ENCODE peak calls at places on chromosomes 6 and 20, in four cellular contexts. One of them, this sample, is unnamed. For H3K9me3, the result is how much of the 10 kb centered on the place peaks cover.

GRCh38 chr20:50358166-50358565 is 152.0 kb upstream of the PTPN1 start:
- DNase-seq in CD4-positive, CD25-positive, alpha-beta regulatory T cell: no peak
- DNase-seq in CD8-positive, alpha-beta memory T cell: no peak
- DNase-seq in heart right ventricle: no peak
- DNase-seq in this sample: no peak

GRCh38 chr20:24147961-24148360 is 159.4 kb upstream of the GGTLC1 start:
- DNase-seq in CD4-positive, CD25-positive, alpha-beta regulatory T cell: no peak
- DNase-seq in CD8-positive, alpha-beta memory T cell: no peak
- DNase-seq in heart right ventricle: no peak
- DNase-seq in this sample: no peak

GRCh38 chr20:11178946-11179654 is 505.3 kb upstream of the JAG1 start:
- DNase-seq in CD4-positive, CD25-positive, alpha-beta regulatory T cell: no peak
- DNase-seq in CD8-positive, alpha-beta memory T cell: no peak
- DNase-seq in heart right ventricle: no peak
- DNase-seq in this sample: no peak

GRCh38 chr6:36547646-36548400 is 544 bp upstream of the STK38 start:
- DNase-seq in CD8-positive, alpha-beta memory T cell: no peak
- DNase-seq in heart right ventricle: no peak
- DNase-seq in CD4-positive, CD25-positive, alpha-beta regulatory T cell: peak
- DNase-seq in this sample: no peak

GRCh38 chr6:9248125-9248524 is 812.8 kb upstream of the SLC35B3 start:
- DNase-seq in CD8-positive, alpha-beta memory T cell: no peak
- DNase-seq in heart right ventricle: no peak
- DNase-seq in CD4-positive, CD25-positive, alpha-beta regulatory T cell: no peak
- DNase-seq in this sample: no peak

GRCh38 chr6:37285861-37286311 is 27.9 kb upstream of the TMEM217 start:
- DNase-seq in CD8-positive, alpha-beta memory T cell: no peak
- DNase-seq in heart right ventricle: no peak
- DNase-seq in CD4-positive, CD25-positive, alpha-beta regulatory T cell: no peak
- DNase-seq in this sample: no peak

GRCh38 chr6:52511163-52511562 is 65.7 kb downstream of the TRAM2 start:
- DNase-seq in CD4-positive, CD25-positive, alpha-beta regulatory T cell: no peak
- DNase-seq in heart right ventricle: no peak
- DNase-seq in CD8-positive, alpha-beta memory T cell: no peak
- DNase-seq in this sample: no peak

GRCh38 chr6:112429226-112429625 is 82.1 kb downstream of the RFPL4B start:
- DNase-seq in CD4-positive, CD25-positive, alpha-beta regulatory T cell: no peak
- DNase-seq in heart right ventricle: no peak
- DNase-seq in CD8-positive, alpha-beta memory T cell: no peak
- DNase-seq in this sample: no peak

GRCh38 chr20:50346372-50347347 is 156.0 kb downstream of the CEBPB start:
- DNase-seq in CD8-positive, alpha-beta memory T cell: no peak
- DNase-seq in heart right ventricle: peak
- DNase-seq in CD4-positive, CD25-positive, alpha-beta regulatory T cell: peak
- DNase-seq in this sample: peak

GRCh38 chr6:90121982-90122381 is 174.7 kb downstream of the BACH2 start:
- DNase-seq in heart right ventricle: no peak
- DNase-seq in CD8-positive, alpha-beta memory T cell: no peak
- DNase-seq in CD4-positive, CD25-positive, alpha-beta regulatory T cell: no peak
- DNase-seq in this sample: no peak

GRCh38 chr20:35954907-35955251 is 577 bp upstream of the SCAND1 start:
- DNase-seq in CD8-positive, alpha-beta memory T cell: peak
- DNase-seq in heart right ventricle: no peak
- DNase-seq in CD4-positive, CD25-positive, alpha-beta regulatory T cell: peak
- DNase-seq in this sample: no peak

GRCh38 chr6:74879234-74879633 is 326.6 kb downstream of the COL12A1 start:
- DNase-seq in CD8-positive, alpha-beta memory T cell: no peak
- DNase-seq in CD4-positive, CD25-positive, alpha-beta regulatory T cell: no peak
- DNase-seq in heart right ventricle: no peak
- DNase-seq in this sample: no peak

GRCh38 chr6:37004044-37004984 is 1.1 kb upstream of the FGD2 start:
- DNase-seq in CD4-positive, CD25-positive, alpha-beta regulatory T cell: no peak
- DNase-seq in CD8-positive, alpha-beta memory T cell: no peak
- DNase-seq in heart right ventricle: no peak
- DNase-seq in this sample: no peak

GRCh38 chr6:106113256-106113954 is 27.3 kb downstream of the PRDM1 start:
- DNase-seq in CD8-positive, alpha-beta memory T cell: no peak
- DNase-seq in heart right ventricle: no peak
- DNase-seq in CD4-positive, CD25-positive, alpha-beta regulatory T cell: no peak
- DNase-seq in this sample: no peak

GRCh38 chr20:20210327-20210726 is 157.6 kb upstream of the INSM1 start:
- DNase-seq in CD4-positive, CD25-positive, alpha-beta regulatory T cell: no peak
- DNase-seq in heart right ventricle: peak
- DNase-seq in CD8-positive, alpha-beta memory T cell: no peak
- DNase-seq in this sample: no peak

GRCh38 chr6:111871207-111871606 is 2.0 kb downstream of the FYN start:
- DNase-seq in heart right ventricle: no peak
- DNase-seq in CD4-positive, CD25-positive, alpha-beta regulatory T cell: peak
- DNase-seq in CD8-positive, alpha-beta memory T cell: peak
- DNase-seq in this sample: no peak

GRCh38 chr6:52420668-52421358 is 671 bp downstream of the EFHC1 start:
- DNase-seq in CD4-positive, CD25-positive, alpha-beta regulatory T cell: no peak
- DNase-seq in heart right ventricle: no peak
- DNase-seq in CD8-positive, alpha-beta memory T cell: no peak
- DNase-seq in this sample: no peak

GRCh38 chr20:15612746-15613145 is 960.5 kb downstream of the KIF16B start:
- DNase-seq in CD4-positive, CD25-positive, alpha-beta regulatory T cell: no peak
- DNase-seq in heart right ventricle: no peak
- DNase-seq in CD8-positive, alpha-beta memory T cell: no peak
- DNase-seq in this sample: no peak

GRCh38 chr6:12001706-12002070 is 10.4 kb upstream of the HIVEP1 start:
- DNase-seq in heart right ventricle: no peak
- DNase-seq in CD4-positive, CD25-positive, alpha-beta regulatory T cell: no peak
- DNase-seq in CD8-positive, alpha-beta memory T cell: no peak
- DNase-seq in this sample: no peak

GRCh38 chr6:44430322-44430721 is 42.8 kb downstream of the CDC5L start:
- DNase-seq in CD8-positive, alpha-beta memory T cell: no peak
- DNase-seq in CD4-positive, CD25-positive, alpha-beta regulatory T cell: no peak
- DNase-seq in heart right ventricle: no peak
- DNase-seq in this sample: no peak

GRCh38 chr6:23601811-23602340 is 524.1 kb upstream of the NRSN1 start:
- DNase-seq in CD4-positive, CD25-positive, alpha-beta regulatory T cell: no peak
- DNase-seq in CD8-positive, alpha-beta memory T cell: no peak
- DNase-seq in heart right ventricle: no peak
- DNase-seq in this sample: no peak

GRCh38 chr6:165716886-165717285 is 53.8 kb upstream of the PDE10A start:
- DNase-seq in heart right ventricle: no peak
- DNase-seq in CD4-positive, CD25-positive, alpha-beta regulatory T cell: no peak
- DNase-seq in CD8-positive, alpha-beta memory T cell: no peak
- DNase-seq in this sample: no peak

GRCh38 chr6:42569102-42570028 is 5.5 kb downstream of the UBR2 start:
- DNase-seq in CD4-positive, CD25-positive, alpha-beta regulatory T cell: peak
- DNase-seq in heart right ventricle: no peak
- DNase-seq in CD8-positive, alpha-beta memory T cell: no peak
- DNase-seq in this sample: no peak

GRCh38 chr20:8721098-8721497 is 347.8 kb upstream of the PLCB4 start:
- DNase-seq in CD4-positive, CD25-positive, alpha-beta regulatory T cell: peak
- DNase-seq in heart right ventricle: peak
- DNase-seq in CD8-positive, alpha-beta memory T cell: peak
- DNase-seq in this sample: no peak

GRCh38 chr6:99458319-99458718 is 33.2 kb upstream of the PNISR start:
- DNase-seq in CD8-positive, alpha-beta memory T cell: no peak
- DNase-seq in heart right ventricle: no peak
- DNase-seq in CD4-positive, CD25-positive, alpha-beta regulatory T cell: peak
- DNase-seq in this sample: no peak

GRCh38 chr6:138572200-138572875 is 73.0 kb upstream of the NHSL1 start:
- DNase-seq in CD8-positive, alpha-beta memory T cell: no peak
- DNase-seq in heart right ventricle: peak
- DNase-seq in CD4-positive, CD25-positive, alpha-beta regulatory T cell: no peak
- DNase-seq in this sample: no peak
- H3K4me3 ChIP-seq in CD8-positive, alpha-beta memory T cell: no peak
- H3K4me3 ChIP-seq in heart right ventricle: peak
- H3K4me3 ChIP-seq in CD4-positive, CD25-positive, alpha-beta regulatory T cell: no peak
- H3K4me3 ChIP-seq in this sample: peak

GRCh38 chr20:56179051-56179450 is 69.5 kb upstream of the MC3R start:
- DNase-seq in CD8-positive, alpha-beta memory T cell: no peak
- DNase-seq in heart right ventricle: no peak
- DNase-seq in CD4-positive, CD25-positive, alpha-beta regulatory T cell: no peak
- DNase-seq in this sample: no peak
- H3K9me3 ChIP-seq in CD8-positive, alpha-beta memory T cell: under half
- H3K9me3 ChIP-seq in heart right ventricle: under half
- H3K9me3 ChIP-seq in CD4-positive, CD25-positive, alpha-beta regulatory T cell: under half
- H3K9me3 ChIP-seq in this sample: under half

GRCh38 chr20:57677323-57677982 is 32.4 kb downstream of the PMEPA1 start:
- DNase-seq in CD4-positive, CD25-positive, alpha-beta regulatory T cell: no peak
- DNase-seq in CD8-positive, alpha-beta memory T cell: no peak
- DNase-seq in heart right ventricle: no peak
- DNase-seq in this sample: no peak

GRCh38 chr20:57679113-57679512 is 30.7 kb downstream of the PMEPA1 start:
- DNase-seq in heart right ventricle: no peak
- DNase-seq in CD8-positive, alpha-beta memory T cell: no peak
- DNase-seq in CD4-positive, CD25-positive, alpha-beta regulatory T cell: no peak
- DNase-seq in this sample: no peak

GRCh38 chr20:57680131-57680716 is 29.6 kb downstream of the PMEPA1 start:
- DNase-seq in heart right ventricle: no peak
- DNase-seq in CD8-positive, alpha-beta memory T cell: no peak
- DNase-seq in CD4-positive, CD25-positive, alpha-beta regulatory T cell: no peak
- DNase-seq in this sample: no peak

GRCh38 chr20:57676517-57677322 is 33.1 kb downstream of the PMEPA1 start:
- DNase-seq in heart right ventricle: no peak
- DNase-seq in CD8-positive, alpha-beta memory T cell: no peak
- DNase-seq in CD4-positive, CD25-positive, alpha-beta regulatory T cell: no peak
- DNase-seq in this sample: no peak

GRCh38 chr20:57678340-57678739 is 31.5 kb downstream of the PMEPA1 start:
- DNase-seq in CD4-positive, CD25-positive, alpha-beta regulatory T cell: no peak
- DNase-seq in CD8-positive, alpha-beta memory T cell: no peak
- DNase-seq in heart right ventricle: peak
- DNase-seq in this sample: no peak
- H3K4me3 ChIP-seq in CD4-positive, CD25-positive, alpha-beta regulatory T cell: no peak
- H3K4me3 ChIP-seq in CD8-positive, alpha-beta memory T cell: no peak
- H3K4me3 ChIP-seq in heart right ventricle: no peak
- H3K4me3 ChIP-seq in this sample: no peak

GRCh38 chr6:27448456-27448855 is 24.4 kb downstream of the ZNF184 start:
- DNase-seq in CD8-positive, alpha-beta memory T cell: no peak
- DNase-seq in heart right ventricle: no peak
- DNase-seq in CD4-positive, CD25-positive, alpha-beta regulatory T cell: no peak
- DNase-seq in this sample: no peak

GRCh38 chr6:27452496-27452897 is 20.4 kb downstream of the ZNF184 start:
- DNase-seq in heart right ventricle: no peak
- DNase-seq in CD8-positive, alpha-beta memory T cell: no peak
- DNase-seq in CD4-positive, CD25-positive, alpha-beta regulatory T cell: peak
- DNase-seq in this sample: no peak

DNA sequence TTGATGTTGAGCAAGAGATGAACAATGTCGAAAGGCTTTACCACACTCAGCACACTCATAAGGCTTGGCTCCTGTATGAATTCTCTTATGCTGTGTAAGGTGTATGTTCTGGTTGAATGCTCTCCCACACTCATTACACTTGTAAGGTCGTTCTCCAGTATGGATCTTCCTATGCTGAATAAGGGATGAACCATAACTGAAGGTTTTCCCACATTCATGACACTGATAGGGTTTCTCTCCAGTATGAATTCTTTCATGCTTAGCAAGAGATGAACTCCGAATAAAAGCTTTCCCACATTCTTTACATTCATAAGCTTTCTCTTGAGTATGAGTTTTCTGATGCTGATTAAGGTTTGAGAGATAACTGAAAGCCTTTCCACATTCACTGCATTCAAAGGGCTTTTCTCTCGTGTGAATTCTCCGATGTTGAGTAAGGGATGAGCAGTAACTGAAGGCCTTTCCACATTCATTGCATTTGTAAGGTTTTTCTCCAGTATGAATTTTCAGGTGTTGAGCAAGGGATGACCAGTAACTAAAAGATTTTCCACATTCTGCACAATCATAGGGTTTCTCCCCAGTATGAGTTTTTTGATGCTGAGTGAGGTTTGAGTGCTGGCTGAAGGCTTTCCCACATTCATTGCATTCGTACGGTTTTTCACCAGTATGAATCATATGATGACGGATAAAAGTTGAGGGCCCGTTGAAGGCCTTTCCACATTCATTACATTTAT is 21.1 kb downstream of the ZNF184 start:
- DNase-seq in CD8-positive, alpha-beta memory T cell: no peak
- DNase-seq in heart right ventricle: no peak
- DNase-seq in CD4-positive, CD25-positive, alpha-beta regulatory T cell: no peak
- DNase-seq in this sample: no peak
- H3K9me3 ChIP-seq in CD8-positive, alpha-beta memory T cell: half or more
- H3K9me3 ChIP-seq in heart right ventricle: half or more
- H3K9me3 ChIP-seq in CD4-positive, CD25-positive, alpha-beta regulatory T cell: half or more
- H3K9me3 ChIP-seq in this sample: half or more

GRCh38 chr20:32354592-32355416 is 3.3 kb upstream of the ASXL1 start:
- DNase-seq in CD8-positive, alpha-beta memory T cell: no peak
- DNase-seq in heart right ventricle: no peak
- DNase-seq in CD4-positive, CD25-positive, alpha-beta regulatory T cell: peak
- DNase-seq in this sample: no peak

GRCh38 chr20:32352101-32352720 is 5.9 kb upstream of the ASXL1 start:
- DNase-seq in CD4-positive, CD25-positive, alpha-beta regulatory T cell: no peak
- DNase-seq in heart right ventricle: no peak
- DNase-seq in CD8-positive, alpha-beta memory T cell: no peak
- DNase-seq in this sample: no peak

GRCh38 chr20:32355417-32355841 is 2.7 kb upstream of the ASXL1 start:
- DNase-seq in CD8-positive, alpha-beta memory T cell: no peak
- DNase-seq in CD4-positive, CD25-positive, alpha-beta regulatory T cell: no peak
- DNase-seq in heart right ventricle: no peak
- DNase-seq in this sample: no peak

GRCh38 chr20:32356935-32357868 is 929 bp upstream of the ASXL1 start:
- DNase-seq in CD4-positive, CD25-positive, alpha-beta regulatory T cell: no peak
- DNase-seq in CD8-positive, alpha-beta memory T cell: no peak
- DNase-seq in heart right ventricle: peak
- DNase-seq in this sample: no peak

DNA sequence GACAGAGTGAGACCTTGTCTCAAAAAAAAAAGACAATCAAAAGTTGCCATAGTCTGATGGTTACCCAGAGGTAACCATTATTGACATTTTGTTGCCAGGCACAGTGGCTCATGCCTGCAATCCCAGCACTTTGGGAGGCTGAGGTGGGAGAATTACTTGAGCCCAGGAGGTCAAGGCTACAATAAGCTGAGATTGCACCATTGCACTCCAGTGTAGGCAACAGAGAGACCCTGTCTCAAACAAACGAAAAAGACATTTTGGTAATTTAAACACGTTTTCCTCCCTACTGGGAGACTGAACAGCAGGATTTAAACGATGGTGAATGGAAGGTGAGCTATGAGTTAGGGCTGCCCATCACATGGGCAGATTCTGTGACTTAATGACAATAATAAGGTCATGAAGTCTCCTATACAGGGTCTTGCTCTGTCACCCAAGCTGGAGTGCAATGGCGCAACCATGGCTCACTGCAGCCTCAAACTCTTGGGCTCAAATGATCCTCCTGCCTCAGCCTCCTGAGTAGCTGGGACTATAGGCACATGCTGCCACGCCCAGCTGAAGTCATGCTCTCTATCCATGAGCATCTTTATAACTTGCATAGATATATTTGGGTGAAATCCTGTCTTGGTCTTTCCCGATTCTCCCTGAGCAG is 4.2 kb upstream of the ASXL1 start:
- DNase-seq in CD4-positive, CD25-positive, alpha-beta regulatory T cell: no peak
- DNase-seq in heart right ventricle: no peak
- DNase-seq in CD8-positive, alpha-beta memory T cell: no peak
- DNase-seq in this sample: no peak
- H3K4me3 ChIP-seq in CD4-positive, CD25-positive, alpha-beta regulatory T cell: no peak
- H3K4me3 ChIP-seq in heart right ventricle: no peak
- H3K4me3 ChIP-seq in CD8-positive, alpha-beta memory T cell: no peak
- H3K4me3 ChIP-seq in this sample: no peak

GRCh38 chr6:164230804-164231203 is 816.3 kb downstream of the QKI start:
- DNase-seq in CD8-positive, alpha-beta memory T cell: no peak
- DNase-seq in CD4-positive, CD25-positive, alpha-beta regulatory T cell: no peak
- DNase-seq in heart right ventricle: no peak
- DNase-seq in this sample: no peak
- H3K9me3 ChIP-seq in CD8-positive, alpha-beta memory T cell: under half
- H3K9me3 ChIP-seq in CD4-positive, CD25-positive, alpha-beta regulatory T cell: under half
- H3K9me3 ChIP-seq in heart right ventricle: under half
- H3K9me3 ChIP-seq in this sample: under half

This sample was measured in thoracic aorta.